ENCODE peak calls at places on chromosome 9, in four cellular contexts. One of them, this sample, is unnamed.

GRCh38 chr9:109912082-109912581 is 132.1 kb downstream of the PALM2AKAP2 start:
- DNase-seq in IMR-90: peak; percentile 93
- DNase-seq in A673: no peak
- DNase-seq in fibroblast of mammary gland: peak; percentile 86
- DNase-seq in this sample: peak; percentile 77

GRCh38 chr9:128106940-128107259 is 20.6 kb downstream of the PTGES2 start:
- DNase-seq in A673: no peak
- DNase-seq in IMR-90: no peak
- DNase-seq in fibroblast of mammary gland: no peak
- DNase-seq in this sample: no peak

GRCh38 chr9:4666042-4666699 is at the start of gene SPATA6L:
- DNase-seq in A673: peak; percentile 85
- DNase-seq in fibroblast of mammary gland: peak; percentile 46
- DNase-seq in IMR-90: peak; percentile 45
- DNase-seq in this sample: peak; percentile 47

GRCh38 chr9:131776473-131776872 is 36.6 kb upstream of the RAPGEF1 start:
- DNase-seq in IMR-90: peak; percentile 36
- DNase-seq in fibroblast of mammary gland: peak; percentile 40
- DNase-seq in A673: peak; percentile 49
- DNase-seq in this sample: peak; percentile 55

GRCh38 chr9:107513464-107514092 is 24.0 kb upstream of the KLF4 start:
- DNase-seq in A673: no peak
- DNase-seq in IMR-90: no peak
- DNase-seq in fibroblast of mammary gland: no peak
- DNase-seq in this sample: no peak

GRCh38 chr9:133792721-133793470 is 54.7 kb upstream of the SARDH start:
- DNase-seq in IMR-90: peak; percentile 73
- DNase-seq in fibroblast of mammary gland: peak; percentile 66
- DNase-seq in A673: peak; percentile 57
- DNase-seq in this sample: peak; percentile 49

GRCh38 chr9:131530546-131530929 is 525 bp downstream of the UCK1 start:
- DNase-seq in IMR-90: peak; percentile 15
- DNase-seq in A673: peak; percentile 50
- DNase-seq in fibroblast of mammary gland: peak; percentile 18
- DNase-seq in this sample: peak; percentile 32

GRCh38 chr9:104227108-104227507 is 133.0 kb downstream of the SMC2 start:
- DNase-seq in IMR-90: no peak
- DNase-seq in A673: no peak
- DNase-seq in fibroblast of mammary gland: peak; percentile 7
- DNase-seq in this sample: no peak

GRCh38 chr9:123470991-123471770 is 115.2 kb downstream of the CRB2 start:
- DNase-seq in IMR-90: no peak
- DNase-seq in fibroblast of mammary gland: no peak
- DNase-seq in A673: no peak
- DNase-seq in this sample: no peak

GRCh38 chr9:80932181-80932580 is 757.2 kb downstream of the TLE1 start:
- DNase-seq in IMR-90: peak; percentile 9
- DNase-seq in A673: peak; percentile 66
- DNase-seq in fibroblast of mammary gland: no peak
- DNase-seq in this sample: peak; percentile 5

GRCh38 chr9:14447103-14447502 is 133.2 kb upstream of the NFIB start:
- DNase-seq in fibroblast of mammary gland: no peak
- DNase-seq in A673: no peak
- DNase-seq in IMR-90: no peak
- DNase-seq in this sample: no peak

GRCh38 chr9:1495282-1495681 is 445.1 kb downstream of the DMRT2 start:
- DNase-seq in IMR-90: no peak
- DNase-seq in fibroblast of mammary gland: no peak
- DNase-seq in A673: no peak
- DNase-seq in this sample: no peak

GRCh38 chr9:83047839-83048775 is 14.8 kb downstream of the RASEF start:
- DNase-seq in IMR-90: peak; percentile 59
- DNase-seq in A673: no peak
- DNase-seq in fibroblast of mammary gland: peak; percentile 73
- DNase-seq in this sample: peak; percentile 52

GRCh38 chr9:98642661-98643312 is 65.9 kb downstream of the GABBR2 start:
- DNase-seq in A673: no peak
- DNase-seq in fibroblast of mammary gland: no peak
- DNase-seq in IMR-90: no peak
- DNase-seq in this sample: no peak

GRCh38 chr9:95572370-95573151 is 55.8 kb upstream of the PTCH1 start:
- DNase-seq in fibroblast of mammary gland: peak; percentile 80
- DNase-seq in A673: peak; percentile 62
- DNase-seq in IMR-90: no peak
- DNase-seq in this sample: no peak

GRCh38 chr9:89969156-89969566 is 364.3 kb downstream of the GADD45G start:
- DNase-seq in A673: no peak
- DNase-seq in IMR-90: peak; percentile 1
- DNase-seq in fibroblast of mammary gland: no peak
- DNase-seq in this sample: peak; percentile 57

GRCh38 chr9:111599092-111599947 is at the start of gene PTGR1:
- DNase-seq in A673: peak; percentile 90
- DNase-seq in fibroblast of mammary gland: peak; percentile 91
- DNase-seq in IMR-90: peak; percentile 89
- DNase-seq in this sample: peak; percentile 88

GRCh38 chr9:38621434-38622082 is 1.2 kb upstream of the ANKRD18A start:
- DNase-seq in IMR-90: no peak
- DNase-seq in A673: no peak
- DNase-seq in fibroblast of mammary gland: no peak
- DNase-seq in this sample: peak; percentile 49

GRCh38 chr9:97903168-97903567 is 19.1 kb downstream of the TRMO start:
- DNase-seq in IMR-90: no peak
- DNase-seq in A673: no peak
- DNase-seq in fibroblast of mammary gland: no peak
- DNase-seq in this sample: peak; percentile 34

GRCh38 chr9:1575939-1576338 is 439.2 kb upstream of the SMARCA2 start:
- DNase-seq in A673: no peak
- DNase-seq in IMR-90: no peak
- DNase-seq in fibroblast of mammary gland: no peak
- DNase-seq in this sample: no peak

DNA sequence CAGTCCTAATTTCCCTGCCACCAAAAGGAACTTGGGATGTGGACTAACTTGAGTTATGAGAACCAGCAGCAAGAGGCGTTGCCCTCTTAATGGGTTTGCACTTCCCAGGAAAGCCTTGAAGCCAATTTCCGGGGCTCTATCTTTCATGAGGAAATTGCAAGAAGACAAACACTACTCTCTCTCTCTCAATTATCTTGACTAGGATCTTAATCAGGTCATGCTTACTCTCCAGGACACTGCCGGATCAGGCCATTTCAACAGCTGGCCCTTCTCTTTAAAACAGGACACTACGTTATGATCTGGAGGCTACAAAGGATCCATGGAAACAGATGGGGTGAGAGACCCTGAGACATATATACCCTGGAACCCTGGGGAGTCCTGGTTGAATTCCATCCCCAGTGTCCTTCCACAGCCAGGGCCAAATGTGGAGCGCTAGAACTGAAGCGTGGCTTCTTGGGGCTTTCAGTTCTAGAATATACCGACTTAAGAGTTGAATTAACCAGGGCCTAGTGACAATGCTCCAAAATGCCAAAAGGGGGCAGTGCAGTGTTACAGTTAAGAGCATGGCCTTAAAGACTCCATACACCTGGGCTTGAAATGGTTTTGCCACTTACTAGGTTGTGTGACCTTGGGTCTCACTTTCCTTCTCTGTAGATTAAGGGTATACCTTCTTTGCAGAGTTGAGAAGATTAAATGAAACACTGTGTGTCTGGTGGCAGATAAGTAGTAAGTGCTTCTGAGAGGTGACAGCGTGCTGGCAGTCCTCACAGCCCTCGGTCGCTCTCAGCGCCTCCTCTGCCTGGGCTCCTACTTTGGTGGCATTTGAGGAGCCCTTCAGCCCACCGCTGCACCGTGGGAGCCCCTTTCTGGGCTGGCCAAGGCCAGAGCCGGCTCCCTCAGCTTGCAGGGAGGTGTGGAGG is 21.1 kb downstream of the FAM219A start:
- DNase-seq in A673: peak; percentile 81
- DNase-seq in IMR-90: peak; percentile 79
- DNase-seq in fibroblast of mammary gland: peak; percentile 85
- DNase-seq in this sample: peak; percentile 87
- TF ChIP-seq CTCF in A673: peak; percentile 88
- TF ChIP-seq CTCF in IMR-90: peak; percentile 84
- TF ChIP-seq CTCF in fibroblast of mammary gland: peak; percentile 88
- TF ChIP-seq CTCF in this sample: peak; percentile 80

GRCh38 chr9:84123648-84124406 is 143.2 kb downstream of the RMI1 start:
- DNase-seq in fibroblast of mammary gland: no peak
- DNase-seq in IMR-90: no peak
- DNase-seq in A673: no peak
- DNase-seq in this sample: no peak
- H3K4me3 ChIP-seq in fibroblast of mammary gland: no peak overlapping the region
- H3K4me3 ChIP-seq in IMR-90: no peak overlapping the region
- H3K4me3 ChIP-seq in A673: no peak overlapping the region
- H3K4me3 ChIP-seq in this sample: no peak overlapping the region

DNA sequence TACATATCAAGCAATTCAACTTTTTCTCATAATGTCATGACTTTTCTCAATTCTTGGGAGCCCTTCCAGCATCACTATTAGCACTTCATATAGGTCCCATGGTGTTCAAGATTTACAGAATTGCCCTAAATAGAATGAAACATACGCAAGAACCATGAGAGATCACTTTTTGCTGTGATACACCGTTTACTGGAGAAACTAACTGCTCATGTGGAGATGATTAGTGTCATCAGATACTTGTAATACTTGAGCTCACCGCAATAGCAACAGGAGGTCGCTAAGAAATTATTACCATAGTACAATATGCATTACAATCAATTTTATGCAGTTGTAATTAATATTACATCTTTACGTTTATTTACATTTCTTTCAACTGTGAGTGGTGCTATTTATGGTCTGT is 4.8 kb upstream of the PCSK5 start:
- DNase-seq in A673: no peak
- DNase-seq in IMR-90: no peak
- DNase-seq in fibroblast of mammary gland: peak; percentile 54
- DNase-seq in this sample: no peak
- TF ChIP-seq CTCF in A673: no peak
- TF ChIP-seq CTCF in IMR-90: no peak
- TF ChIP-seq CTCF in fibroblast of mammary gland: peak; percentile 13
- TF ChIP-seq CTCF in this sample: no peak

DNA sequence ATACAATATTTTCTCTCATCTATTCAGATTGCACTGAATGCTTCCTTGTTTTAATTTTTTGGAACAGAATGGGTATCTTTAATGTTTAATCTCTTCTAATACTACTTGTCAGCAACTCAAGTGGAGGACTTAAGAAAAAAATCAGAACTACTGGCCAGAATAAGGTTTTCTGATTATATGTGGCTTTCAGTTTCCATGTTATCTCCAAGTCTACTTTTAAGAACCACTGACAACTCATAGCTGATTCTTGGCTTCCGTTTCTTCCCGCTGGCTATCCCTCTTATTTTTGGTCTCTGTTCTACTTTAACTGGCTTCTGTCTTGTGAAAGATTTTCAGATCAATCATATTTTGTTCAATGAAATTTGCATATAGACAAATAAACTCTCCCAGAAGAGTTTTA is 204.6 kb downstream of the MLLT3 start:
- DNase-seq in fibroblast of mammary gland: no peak
- DNase-seq in IMR-90: no peak
- DNase-seq in A673: no peak
- DNase-seq in this sample: no peak
- H3K4me3 ChIP-seq in fibroblast of mammary gland: no peak overlapping the region
- H3K4me3 ChIP-seq in IMR-90: no peak overlapping the region
- H3K4me3 ChIP-seq in A673: no peak overlapping the region
- H3K4me3 ChIP-seq in this sample: no peak overlapping the region

GRCh38 chr9:136741885-136742568 is 713 bp downstream of the LCN10 start:
- DNase-seq in A673: no peak
- DNase-seq in IMR-90: no peak
- DNase-seq in fibroblast of mammary gland: no peak
- DNase-seq in this sample: no peak
- TF ChIP-seq CTCF in A673: no peak
- TF ChIP-seq CTCF in IMR-90: no peak
- TF ChIP-seq CTCF in fibroblast of mammary gland: no peak
- TF ChIP-seq CTCF in this sample: no peak

This sample was measured in epithelial cell of esophagus.